ENCODE peak calls at places on chromosomes 4 and X, in four cellular contexts. X is CD8-positive, alpha-beta T cell; E is transverse colon; J is tibial nerve. F is an unnamed sample.
A peak's percentile ranks its signal among the peaks of the same experiment; 100 is the strongest.

GRCh38 chr4:44927361-44928061 is 201.2 kb upstream of the GNPDA2 start:
- DNase-seq in X (no peak), E (no peak), J (no peak), F (no peak)

GRCh38 chr4:180134116-180134866 is 2108.9 kb upstream of the TENM3 start:
- DNase-seq in X (no peak), E (peak; percentile 23), J (no peak), F (peak; percentile 1)

GRCh38 chr4:1249731-1250526 is 999 bp upstream of the CTBP1 start:
- DNase-seq in X (peak; percentile 59), E (peak; percentile 50), J (no peak), F (no peak)

GRCh38 chr4:153513596-153513995 is 47.4 kb downstream of the TMEM131L start:
- DNase-seq in X (no peak), E (no peak), J (no peak), F (no peak)

GRCh38 chr4:175499735-175500352 is 312.2 kb downstream of the GPM6A start:
- DNase-seq in X (no peak), E (no peak), J (no peak), F (no peak)

GRCh38 chrX:40423299-40423698 is 157.5 kb upstream of the ATP6AP2 start:
- DNase-seq in X (no peak), E (no peak), J (no peak), F (peak; percentile 66)

GRCh38 chrX:46602468-46603102 is 29.0 kb downstream of the CHST7 start:
- DNase-seq in X (no peak), E (no peak), J (no peak), F (no peak)

GRCh38 chr4:128633067-128633466 is 176.4 kb upstream of the JADE1 start:
- DNase-seq in X (no peak), E (no peak), J (no peak), F (no peak)

GRCh38 chr4:110597582-110597981 is 25.3 kb downstream of the PITX2 start:
- DNase-seq in X (no peak), E (no peak), J (no peak), F (no peak)

GRCh38 chrX:10176121-10177003 is 19.6 kb downstream of the CLCN4 start:
- DNase-seq in X (no peak), E (no peak), J (no peak), F (no peak)

GRCh38 chr4:76526585-76526990 is 91.6 kb downstream of the SHROOM3 start:
- DNase-seq in X (no peak), E (no peak), J (no peak), F (no peak)

DNA sequence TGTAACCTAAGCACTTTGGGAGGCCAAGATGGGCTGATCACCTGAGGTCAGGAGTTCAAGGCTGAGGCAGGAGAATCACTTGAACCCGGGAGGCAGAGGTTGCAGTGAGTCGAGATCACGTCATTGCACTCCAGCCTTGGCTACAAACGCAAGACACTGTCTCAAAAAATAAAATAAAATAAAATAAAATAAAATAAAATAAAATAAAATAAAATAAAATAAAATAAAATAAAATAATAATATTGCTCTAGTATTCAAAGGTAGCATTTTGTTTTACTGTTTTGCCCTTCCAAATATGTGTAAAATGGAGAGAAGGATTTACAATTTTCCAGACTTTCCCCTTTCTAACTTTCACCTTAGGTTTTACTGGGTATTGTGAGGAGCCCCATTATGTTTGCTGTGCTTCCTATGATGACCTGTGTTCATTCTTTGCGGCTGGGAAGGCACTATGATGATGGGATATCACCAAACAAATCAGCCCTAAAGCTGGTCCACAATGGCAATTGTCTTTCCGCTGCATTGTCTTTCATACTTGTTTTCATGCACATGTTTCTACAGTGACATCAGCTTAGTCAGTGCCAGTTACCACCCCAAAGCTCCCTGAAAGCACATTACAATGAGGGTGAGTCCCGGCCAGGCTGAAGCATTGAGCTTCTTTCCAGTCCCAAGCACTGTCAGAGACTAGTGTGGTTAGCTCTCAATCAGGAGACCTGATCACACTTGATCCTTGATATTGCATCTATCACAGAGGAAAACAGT is 50.8 kb downstream of the DTHD1 start:
- DNase-seq in X (no peak), E (no peak), J (no peak), F (no peak)
- H3K4me3 ChIP-seq in X (no peak overlapping the region), E (no peak overlapping the region), J (no peak overlapping the region), F (no peak overlapping the region)

GRCh38 chr4:122356317-122356818 is 22.4 kb upstream of the ADAD1 start:
- DNase-seq in X (no peak), E (no peak), J (no peak), F (no peak)
- H3K36me3 ChIP-seq in X (peaks cover 23% of the 10 kb centered on the region), E (no peaks in the 10 kb centered on the region), J (peaks cover 96% of the 10 kb centered on the region), F (peaks cover 5% of the 10 kb centered on the region)

DNA sequence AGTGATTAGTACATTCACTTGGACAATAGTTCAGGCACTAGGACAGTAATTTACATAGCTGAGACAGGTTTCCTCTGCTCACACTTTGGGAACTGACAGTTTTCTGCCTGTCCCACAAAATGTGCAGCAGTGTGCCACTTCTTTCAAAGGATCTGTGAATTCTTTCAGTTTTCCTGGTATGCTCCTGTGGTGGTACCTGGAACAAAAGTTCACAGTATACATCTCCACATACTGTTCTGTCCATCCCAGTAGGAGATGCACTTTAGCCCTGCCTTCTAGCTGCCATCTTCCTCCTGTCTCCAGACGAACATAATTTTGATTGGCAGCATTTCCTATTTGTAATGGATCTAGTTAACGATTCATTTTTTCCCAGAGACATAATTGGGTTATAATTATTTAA is 360.8 kb upstream of the CXorf51B start:
- DNase-seq in X (no peak), E (no peak), J (no peak), F (no peak)
- H3K9me3 ChIP-seq in X (no peaks in the 10 kb centered on the region), E (no peaks in the 10 kb centered on the region), J (no peaks in the 10 kb centered on the region), F (no peaks in the 10 kb centered on the region)

GRCh38 chr4:158540125-158540907 is 18.6 kb downstream of the RXFP1 start:
- DNase-seq in X (no peak), E (no peak), J (no peak), F (no peak)
- H3K4me3 ChIP-seq in X (no peak overlapping the region), E (no peak overlapping the region), J (no peak overlapping the region), F (no peak overlapping the region)

DNA sequence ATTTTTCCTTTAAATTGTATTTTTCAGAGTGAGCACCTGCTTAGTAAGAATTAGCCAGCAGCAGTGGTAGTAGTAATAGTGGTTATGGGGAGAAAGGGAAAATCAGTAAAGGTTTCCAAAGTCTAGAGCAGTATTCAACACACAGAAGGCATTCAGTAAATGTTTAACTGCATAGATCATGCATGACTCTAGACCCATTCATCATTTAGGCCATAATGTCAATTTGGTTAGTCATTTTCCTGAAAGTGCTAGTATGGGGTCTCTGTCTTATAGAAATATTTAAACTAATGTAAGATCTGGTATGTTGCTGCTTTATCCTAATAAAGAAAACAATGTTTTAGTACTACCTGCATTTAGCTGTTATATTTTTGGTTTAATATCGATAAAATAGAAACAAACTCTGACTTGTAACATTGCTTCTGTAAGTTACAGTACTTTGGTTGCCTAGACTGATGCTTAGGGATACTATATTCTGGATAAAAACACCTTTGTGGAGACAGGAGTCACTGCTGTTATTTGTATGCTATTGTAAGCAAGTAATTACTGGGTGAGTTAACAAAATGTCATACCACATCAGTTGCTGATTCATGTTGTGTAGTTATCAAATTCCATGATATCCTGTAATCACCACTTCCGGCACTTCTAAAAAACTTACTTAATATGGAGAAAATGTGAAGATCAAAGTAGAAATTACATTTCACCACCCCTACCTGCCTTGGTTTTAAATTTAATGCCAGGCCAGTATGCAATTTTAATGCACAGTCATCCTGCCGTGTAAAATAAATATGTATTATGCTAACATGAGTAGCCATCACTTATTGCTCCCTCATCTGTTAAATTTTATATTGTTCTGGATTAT is 115.8 kb upstream of the BMPR1B start:
- DNase-seq in X (no peak), E (no peak), J (no peak), F (no peak)
- H3K36me3 ChIP-seq in X (no peaks in the 10 kb centered on the region), E (no peaks in the 10 kb centered on the region), J (peaks cover 36% of the 10 kb centered on the region), F (no peaks in the 10 kb centered on the region)

F was measured in MG63.